ENCODE peak calls at places on chromosomes 4 and X, in six cellular contexts. One of them, this sample, is unnamed. For H3K9me3, the result is how much of the 10 kb centered on the place peaks cover.

GRCh38 chr4:34182346-34182745 is 2062.0 kb downstream of the ARAP2 start:
- DNase-seq in HepG2: no peak
- DNase-seq in K562: no peak
- DNase-seq in GM12878: no peak
- DNase-seq in SK-N-SH: no peak
- DNase-seq in IMR-90: peak
- DNase-seq in this sample: no peak

GRCh38 chr4:149595500-149595899 is 220.1 kb downstream of the IQCM start:
- DNase-seq in IMR-90: no peak
- DNase-seq in K562: no peak
- DNase-seq in GM12878: no peak
- DNase-seq in SK-N-SH: no peak
- DNase-seq in HepG2: no peak
- DNase-seq in this sample: no peak

GRCh38 chr4:115229873-115230272 is 116.5 kb upstream of the NDST4 start:
- DNase-seq in HepG2: no peak
- DNase-seq in IMR-90: no peak
- DNase-seq in K562: no peak
- DNase-seq in SK-N-SH: no peak
- DNase-seq in GM12878: peak
- DNase-seq in this sample: no peak

GRCh38 chrX:102129473-102129872 is 4.0 kb downstream of the TCEAL2 start:
- DNase-seq in HepG2: no peak
- DNase-seq in K562: peak
- DNase-seq in SK-N-SH: peak
- DNase-seq in GM12878: no peak
- DNase-seq in IMR-90: peak
- DNase-seq in this sample: peak

GRCh38 chrX:151177141-151178027 is 1.0 kb downstream of the GPR50 start:
- DNase-seq in IMR-90: no peak
- DNase-seq in K562: no peak
- DNase-seq in SK-N-SH: no peak
- DNase-seq in HepG2: no peak
- DNase-seq in GM12878: no peak
- DNase-seq in this sample: no peak

GRCh38 chr4:113445286-113445685 is 316.3 kb downstream of the CAMK2D start:
- DNase-seq in IMR-90: peak
- DNase-seq in GM12878: no peak
- DNase-seq in SK-N-SH: no peak
- DNase-seq in K562: no peak
- DNase-seq in HepG2: no peak
- DNase-seq in this sample: peak

GRCh38 chr4:132614682-132615081 is 534.4 kb upstream of the PCDH10 start:
- DNase-seq in HepG2: no peak
- DNase-seq in GM12878: no peak
- DNase-seq in IMR-90: peak
- DNase-seq in K562: peak
- DNase-seq in SK-N-SH: no peak
- DNase-seq in this sample: no peak

GRCh38 chr4:8525383-8526120 is 54.6 kb upstream of the GPR78 start:
- DNase-seq in HepG2: no peak
- DNase-seq in K562: no peak
- DNase-seq in GM12878: no peak
- DNase-seq in SK-N-SH: no peak
- DNase-seq in IMR-90: peak
- DNase-seq in this sample: no peak

GRCh38 chr4:8050555-8051206 is 107.9 kb downstream of the ABLIM2 start:
- DNase-seq in K562: peak
- DNase-seq in HepG2: peak
- DNase-seq in SK-N-SH: peak
- DNase-seq in GM12878: no peak
- DNase-seq in IMR-90: peak
- DNase-seq in this sample: no peak

GRCh38 chrX:73830489-73831414 is 267.8 kb downstream of the CHIC1 start:
- DNase-seq in GM12878: no peak
- DNase-seq in K562: no peak
- DNase-seq in SK-N-SH: no peak
- DNase-seq in HepG2: no peak
- DNase-seq in IMR-90: no peak
- DNase-seq in this sample: no peak

GRCh38 chr4:62402088-62402806 is 1202.1 kb downstream of the ADGRL3 start:
- DNase-seq in GM12878: no peak
- DNase-seq in IMR-90: no peak
- DNase-seq in K562: no peak
- DNase-seq in SK-N-SH: no peak
- DNase-seq in HepG2: no peak
- DNase-seq in this sample: no peak

GRCh38 chr4:20944451-20944850 is 244.2 kb downstream of the PACRGL start:
- DNase-seq in GM12878: no peak
- DNase-seq in IMR-90: no peak
- DNase-seq in HepG2: no peak
- DNase-seq in SK-N-SH: no peak
- DNase-seq in K562: no peak
- DNase-seq in this sample: no peak

GRCh38 chr4:81754169-81754568 is 282.5 kb upstream of the RASGEF1B start:
- DNase-seq in K562: no peak
- DNase-seq in IMR-90: no peak
- DNase-seq in SK-N-SH: no peak
- DNase-seq in GM12878: no peak
- DNase-seq in HepG2: no peak
- DNase-seq in this sample: no peak

GRCh38 chrX:11484290-11484689 is 181.4 kb downstream of the ARHGAP6 start:
- DNase-seq in SK-N-SH: no peak
- DNase-seq in IMR-90: no peak
- DNase-seq in GM12878: no peak
- DNase-seq in HepG2: no peak
- DNase-seq in K562: no peak
- DNase-seq in this sample: no peak

GRCh38 chrX:134476284-134476683 is 16.3 kb downstream of the HPRT1 start:
- DNase-seq in IMR-90: no peak
- DNase-seq in K562: no peak
- DNase-seq in GM12878: no peak
- DNase-seq in HepG2: no peak
- DNase-seq in SK-N-SH: no peak
- DNase-seq in this sample: no peak

GRCh38 chr4:128068927-128069326 is 7.8 kb downstream of the LARP1B start:
- DNase-seq in SK-N-SH: peak
- DNase-seq in GM12878: no peak
- DNase-seq in K562: peak
- DNase-seq in IMR-90: peak
- DNase-seq in HepG2: peak
- DNase-seq in this sample: peak

GRCh38 chr4:154731756-154732155 is 12.0 kb upstream of the LRAT start:
- DNase-seq in IMR-90: no peak
- DNase-seq in HepG2: no peak
- DNase-seq in SK-N-SH: no peak
- DNase-seq in GM12878: no peak
- DNase-seq in K562: no peak
- DNase-seq in this sample: no peak

GRCh38 chr4:108247511-108248088 is 78.9 kb upstream of the LEF1 start:
- DNase-seq in SK-N-SH: no peak
- DNase-seq in IMR-90: no peak
- DNase-seq in K562: peak
- DNase-seq in GM12878: no peak
- DNase-seq in HepG2: no peak
- DNase-seq in this sample: no peak

GRCh38 chr4:52862605-52863236 is 604 bp downstream of the RASL11B start:
- DNase-seq in HepG2: no peak
- DNase-seq in GM12878: no peak
- DNase-seq in SK-N-SH: peak
- DNase-seq in IMR-90: no peak
- DNase-seq in K562: peak
- DNase-seq in this sample: no peak

GRCh38 chr4:85024671-85025070 is 58.2 kb upstream of the WDFY3 start:
- DNase-seq in GM12878: no peak
- DNase-seq in HepG2: no peak
- DNase-seq in IMR-90: no peak
- DNase-seq in K562: no peak
- DNase-seq in SK-N-SH: no peak
- DNase-seq in this sample: no peak

GRCh38 chr4:182278729-182279128 is 35.5 kb downstream of the TENM3 start:
- DNase-seq in SK-N-SH: no peak
- DNase-seq in HepG2: no peak
- DNase-seq in K562: no peak
- DNase-seq in IMR-90: no peak
- DNase-seq in GM12878: no peak
- DNase-seq in this sample: no peak

GRCh38 chr4:145293658-145294057 is 113.3 kb upstream of the OTUD4 start:
- DNase-seq in HepG2: no peak
- DNase-seq in K562: no peak
- DNase-seq in IMR-90: peak
- DNase-seq in SK-N-SH: no peak
- DNase-seq in GM12878: no peak
- DNase-seq in this sample: no peak

GRCh38 chr4:1255151-1255550 is 6.2 kb upstream of the CTBP1 start:
- DNase-seq in IMR-90: no peak
- DNase-seq in GM12878: no peak
- DNase-seq in HepG2: no peak
- DNase-seq in K562: no peak
- DNase-seq in SK-N-SH: no peak
- DNase-seq in this sample: no peak

GRCh38 chrX:18286322-18286831 is 65.7 kb upstream of the BEND2 start:
- DNase-seq in K562: no peak
- DNase-seq in GM12878: no peak
- DNase-seq in HepG2: no peak
- DNase-seq in SK-N-SH: no peak
- DNase-seq in IMR-90: no peak
- DNase-seq in this sample: no peak

GRCh38 chrX:15343075-15343476 is 7.8 kb upstream of the PIGA start:
- DNase-seq in K562: no peak
- DNase-seq in GM12878: no peak
- DNase-seq in HepG2: no peak
- DNase-seq in IMR-90: peak
- DNase-seq in SK-N-SH: no peak
- DNase-seq in this sample: peak

GRCh38 chrX:21374994-21375794 is 976 bp downstream of the CNKSR2 start:
- DNase-seq in IMR-90: no peak
- DNase-seq in SK-N-SH: peak
- DNase-seq in HepG2: no peak
- DNase-seq in GM12878: no peak
- DNase-seq in K562: no peak
- DNase-seq in this sample: no peak

GRCh38 chr4:26015133-26015651 is 101.2 kb downstream of the SMIM20 start:
- DNase-seq in IMR-90: peak
- DNase-seq in HepG2: no peak
- DNase-seq in SK-N-SH: no peak
- DNase-seq in K562: no peak
- DNase-seq in GM12878: no peak
- DNase-seq in this sample: no peak

DNA sequence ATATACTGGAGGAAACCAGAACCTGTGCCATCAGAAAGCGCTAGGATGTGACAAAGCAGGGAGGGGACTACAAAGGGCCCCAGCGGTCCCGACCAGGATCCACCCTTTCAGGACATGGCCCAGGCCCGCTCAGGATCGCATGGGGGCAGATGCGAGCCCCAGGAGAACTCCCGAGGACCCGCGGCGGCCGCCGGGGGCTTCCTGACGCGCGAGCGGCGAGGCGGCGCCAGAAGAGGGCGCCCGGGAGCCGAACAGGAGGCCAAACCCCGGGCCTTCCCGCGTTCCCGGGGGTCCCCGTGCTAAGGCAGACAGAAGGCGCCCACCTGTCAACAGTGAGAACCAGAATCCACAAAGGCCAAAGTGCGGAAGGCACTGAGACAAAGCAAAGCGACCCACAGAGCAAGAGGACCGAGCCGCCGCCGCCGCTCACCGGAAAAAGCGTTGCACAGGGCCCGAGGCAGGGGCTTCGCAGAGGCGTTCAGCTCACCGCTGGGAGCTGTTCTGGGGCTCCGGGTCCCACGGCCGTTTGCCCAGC is 7.3 kb upstream of the OPN1LW start:
- DNase-seq in K562: peak
- DNase-seq in GM12878: no peak
- DNase-seq in IMR-90: peak
- DNase-seq in HepG2: peak
- DNase-seq in SK-N-SH: peak
- DNase-seq in this sample: peak
- TF ChIP-seq SMC3 in K562: peak
- TF ChIP-seq SMC3 in GM12878: peak
- TF ChIP-seq SMC3 in IMR-90: peak
- TF ChIP-seq SMC3 in HepG2: no peak
- TF ChIP-seq SMC3 in SK-N-SH: peak
- TF ChIP-seq SMC3 in this sample: peak

DNA sequence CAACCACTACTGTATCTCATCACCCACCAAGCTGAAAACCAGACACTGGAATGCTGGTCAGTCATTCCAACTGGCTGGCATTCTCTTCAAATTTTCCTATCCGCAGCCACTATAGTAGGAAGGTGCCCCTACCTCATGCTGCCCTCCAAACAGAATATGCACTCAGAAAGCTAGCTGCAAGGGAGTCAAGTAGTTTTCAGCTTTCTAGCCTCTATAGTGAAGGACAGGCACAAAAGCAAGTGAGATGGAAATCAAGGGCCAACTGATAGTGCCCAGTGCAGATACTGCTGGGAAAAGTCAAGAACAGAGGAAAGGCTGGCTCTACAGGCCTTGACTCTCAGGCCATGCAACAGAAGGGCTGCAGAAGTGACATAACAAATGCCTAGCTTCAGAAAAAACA is 47.2 kb downstream of the BCOR start:
- DNase-seq in K562: no peak
- DNase-seq in HepG2: no peak
- DNase-seq in GM12878: no peak
- DNase-seq in IMR-90: no peak
- DNase-seq in SK-N-SH: no peak
- DNase-seq in this sample: peak
- H3K9me3 ChIP-seq in K562: under half
- H3K9me3 ChIP-seq in HepG2: under half
- H3K9me3 ChIP-seq in GM12878: under half
- H3K9me3 ChIP-seq in IMR-90: under half
- H3K9me3 ChIP-seq in SK-N-SH: under half
- H3K9me3 ChIP-seq in this sample: under half

DNA sequence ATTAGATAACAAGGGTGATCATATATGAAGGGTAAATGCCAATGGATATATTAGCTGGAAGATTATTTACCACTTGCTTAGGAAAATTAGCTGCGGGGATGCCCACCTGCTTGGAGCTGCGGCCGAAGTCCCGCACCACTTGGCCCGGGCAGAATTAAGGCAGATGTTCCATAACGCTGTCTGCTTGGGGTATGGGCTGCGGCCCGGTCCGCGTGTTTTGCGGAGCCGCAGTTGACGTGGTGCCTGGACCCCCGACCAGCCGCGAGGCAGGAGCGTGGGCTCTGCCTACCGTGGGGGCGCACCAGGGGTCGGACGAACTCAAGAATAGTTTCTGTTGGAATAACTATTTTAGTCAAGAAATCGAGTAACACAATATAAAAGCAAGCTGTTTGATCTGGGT is 235.2 kb downstream of the CPXCR1 start:
- DNase-seq in IMR-90: no peak
- DNase-seq in GM12878: no peak
- DNase-seq in SK-N-SH: no peak
- DNase-seq in K562: no peak
- DNase-seq in HepG2: no peak
- DNase-seq in this sample: no peak
- TF ChIP-seq SMC3 in IMR-90: no peak
- TF ChIP-seq SMC3 in GM12878: no peak
- TF ChIP-seq SMC3 in SK-N-SH: no peak
- TF ChIP-seq SMC3 in K562: no peak
- TF ChIP-seq SMC3 in HepG2: no peak
- TF ChIP-seq SMC3 in this sample: no peak

GRCh38 chr4:170214731-170215130 is 125.0 kb upstream of the AADAT start:
- DNase-seq in IMR-90: no peak
- DNase-seq in K562: no peak
- DNase-seq in SK-N-SH: no peak
- DNase-seq in HepG2: no peak
- DNase-seq in GM12878: no peak
- DNase-seq in this sample: no peak
- H3K9me3 ChIP-seq in IMR-90: under half
- H3K9me3 ChIP-seq in K562: under half
- H3K9me3 ChIP-seq in SK-N-SH: under half
- H3K9me3 ChIP-seq in HepG2: half or more
- H3K9me3 ChIP-seq in GM12878: under half
- H3K9me3 ChIP-seq in this sample: under half

This sample was measured in A549.